ENCODE peak calls at places on chromosomes 13 and 19, in ten cellular contexts. T, W, O, I, J, R, M, D, V and A are unnamed samples.
A peak's percentile ranks its signal among the peaks of the same experiment; 100 is the strongest.

GRCh38 chr19:43773725-43774102 is 7.1 kb downstream of the KCNN4 start:
- DNase-seq in R (no peak), O (no peak), V (no peak), D (no peak), J (no peak), W (no peak), M (no peak), T (no peak), I (no peak), A (no peak)

GRCh38 chr19:1811472-1811894 is 593 bp downstream of the ATP8B3 start:
- DNase-seq in M (peak; percentile 84), D (peak; percentile 25), T (no peak), J (peak; percentile 89), W (peak; percentile 70), O (peak; percentile 58), R (peak; percentile 94), I (peak; percentile 34), V (peak; percentile 86), A (peak; percentile 29)

GRCh38 chr19:16258440-16258903 is 60.8 kb downstream of the AP1M1 start:
- DNase-seq in T (no peak), D (peak; percentile 35), I (no peak), O (no peak), M (no peak), W (peak; percentile 74), J (no peak), R (peak; percentile 87), V (peak; percentile 86), A (no peak)

GRCh38 chr13:43878897-43879322 is 630 bp downstream of the CCDC122 start:
- DNase-seq in I (peak; percentile 68), R (peak; percentile 92), V (peak; percentile 88), M (peak; percentile 59), T (peak; percentile 52), O (peak; percentile 26), W (peak; percentile 80), J (no peak), D (peak; percentile 62), A (peak; percentile 60)

GRCh38 chr19:15836595-15837398 is 21.3 kb upstream of the OR10H1 start:
- DNase-seq in J (peak; percentile 96), D (peak; percentile 99), W (peak; percentile 99), T (no peak), O (peak; percentile 91), R (peak; percentile 98), V (peak; percentile 96), I (peak; percentile 78), M (peak; percentile 92), A (peak; percentile 97)

GRCh38 chr13:40313269-40314200 is 352.9 kb downstream of the FOXO1 start:
- DNase-seq in T (no peak), I (peak; percentile 45), R (peak; percentile 58), M (no peak), W (no peak), D (no peak), V (no peak), O (no peak), J (no peak), A (peak; percentile 69)

GRCh38 chr19:14166448-14166847 is 30.1 kb upstream of the ASF1B start:
- DNase-seq in V (no peak), R (no peak), J (no peak), I (no peak), T (no peak), O (no peak), W (no peak), D (no peak), M (no peak), A (no peak)

GRCh38 chr19:12137541-12137940 is 2.6 kb downstream of the ZNF20 start:
- DNase-seq in R (no peak), I (no peak), J (no peak), D (no peak), T (peak; percentile 33), W (no peak), V (no peak), M (no peak), O (no peak), A (no peak)

GRCh38 chr13:43424386-43424785 is 362.4 kb downstream of the ENOX1 start:
- DNase-seq in I (no peak), T (no peak), D (no peak), R (no peak), J (no peak), M (no peak), V (no peak), O (no peak), W (no peak), A (no peak)

GRCh38 chr13:30713133-30713532 is 22.2 kb upstream of the ALOX5AP start:
- DNase-seq in R (peak; percentile 69), M (no peak), O (no peak), D (no peak), V (no peak), I (no peak), T (no peak), J (no peak), W (peak; percentile 35), A (no peak)

GRCh38 chr13:30711837-30712236 is 23.5 kb upstream of the ALOX5AP start:
- DNase-seq in T (no peak), W (no peak), R (no peak), I (no peak), D (no peak), M (no peak), O (no peak), J (no peak), V (no peak), A (no peak)

GRCh38 chr13:30715357-30715756 is 20.0 kb upstream of the ALOX5AP start:
- DNase-seq in J (no peak), V (no peak), R (no peak), O (no peak), D (no peak), I (no peak), M (no peak), W (no peak), T (no peak), A (no peak)

GRCh38 chr13:30715837-30716236 is 19.5 kb upstream of the ALOX5AP start:
- DNase-seq in J (no peak), D (no peak), T (no peak), R (peak; percentile 67), O (no peak), I (no peak), W (no peak), V (no peak), M (no peak), A (no peak)

GRCh38 chr13:30714629-30715028 is 20.7 kb upstream of the ALOX5AP start:
- DNase-seq in R (peak; percentile 54), D (no peak), W (no peak), T (no peak), M (no peak), J (no peak), O (no peak), I (no peak), V (no peak), A (no peak)
- H3K4me1 ChIP-seq in R (no peaks in the 10 kb centered on the region), D (no peaks in the 10 kb centered on the region), W (no peaks in the 10 kb centered on the region), T (no peaks in the 10 kb centered on the region), M (peaks cover 20% of the 10 kb centered on the region), J (no peaks in the 10 kb centered on the region), O (peaks cover 9% of the 10 kb centered on the region), I (peaks cover 14% of the 10 kb centered on the region), V (no peaks in the 10 kb centered on the region), A (no peaks in the 10 kb centered on the region)

GRCh38 chr19:44807652-44808462 is 1.0 kb upstream of the BCAM start:
- DNase-seq in D (peak; percentile 27), M (peak; percentile 45), R (no peak), W (no peak), O (no peak), J (no peak), I (peak; percentile 45), T (peak; percentile 99), V (no peak), A (peak; percentile 57)
- TF ChIP-seq CTCF in D (peak; percentile 36), M (peak; percentile 35), R (peak; percentile 37), W (peak; percentile 28), O (peak; percentile 20), J (no peak), I (peak; percentile 27), T (peak; percentile 73), V (peak; percentile 47), A (peak; percentile 52)

GRCh38 chr13:84032116-84032515 is 149.8 kb upstream of the SLITRK1 start:
- DNase-seq in V (no peak), I (peak; percentile 29), T (no peak), D (no peak), R (no peak), W (no peak), M (no peak), J (no peak), O (no peak), A (no peak)

GRCh38 chr13:84025828-84026227 is 143.6 kb upstream of the SLITRK1 start:
- DNase-seq in M (no peak), J (no peak), D (no peak), R (no peak), I (no peak), V (no peak), O (no peak), T (no peak), W (no peak), A (no peak)

DNA sequence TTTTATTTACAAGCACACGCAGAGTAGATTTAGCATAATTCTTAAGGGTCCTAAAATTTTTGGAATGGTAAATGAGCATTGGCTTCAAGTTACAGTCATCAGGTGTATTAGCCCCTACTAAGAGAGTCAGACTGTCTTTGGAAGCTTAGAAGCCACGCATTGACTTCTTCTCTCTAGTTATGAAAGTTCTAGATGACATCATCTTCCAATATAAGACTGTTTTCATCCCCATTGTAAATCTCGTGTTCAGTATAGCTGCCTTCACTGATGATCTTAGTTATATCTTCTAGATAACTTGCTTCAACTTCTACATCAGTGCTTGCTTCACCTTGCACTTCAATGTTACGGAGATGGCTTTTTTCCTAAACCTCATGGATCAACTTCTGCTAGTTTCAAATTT is 148.8 kb upstream of the SLITRK1 start:
- DNase-seq in J (no peak), M (no peak), D (no peak), I (no peak), O (no peak), W (no peak), T (no peak), V (no peak), R (no peak), A (no peak)
- H3K27me3 ChIP-seq in J (no peaks in the 10 kb centered on the region), M (no peaks in the 10 kb centered on the region), D (no peaks in the 10 kb centered on the region), I (no peaks in the 10 kb centered on the region), O (no peaks in the 10 kb centered on the region), W (no peaks in the 10 kb centered on the region), T (no peaks in the 10 kb centered on the region), V (no peaks in the 10 kb centered on the region), R (no peaks in the 10 kb centered on the region), A (no peaks in the 10 kb centered on the region)

GRCh38 chr19:19109601-19110000 is 28.7 kb downstream of the TMEM161A start:
- DNase-seq in J (no peak), O (no peak), M (no peak), T (no peak), R (no peak), D (no peak), I (no peak), W (no peak), V (no peak), A (peak; percentile 25)

GRCh38 chr19:19111138-19111835 is 27.0 kb downstream of the TMEM161A start:
- DNase-seq in R (no peak), O (no peak), I (no peak), T (no peak), J (no peak), D (no peak), M (no peak), V (no peak), W (no peak), A (no peak)

GRCh38 chr19:19113040-19113541 is 25.2 kb downstream of the TMEM161A start:
- DNase-seq in I (no peak), T (peak; percentile 84), D (no peak), V (no peak), O (no peak), M (no peak), W (no peak), J (no peak), R (no peak), A (peak; percentile 82)

GRCh38 chr19:19111967-19112580 is 26.2 kb downstream of the TMEM161A start:
- DNase-seq in J (no peak), T (no peak), D (no peak), O (no peak), I (no peak), W (no peak), R (no peak), M (no peak), V (no peak), A (no peak)

GRCh38 chr19:19110410-19111137 is 27.7 kb downstream of the TMEM161A start:
- DNase-seq in J (no peak), T (peak; percentile 69), W (no peak), M (no peak), I (no peak), O (no peak), R (no peak), D (no peak), V (no peak), A (peak; percentile 67)
- H3K4me1 ChIP-seq in J (no peaks in the 10 kb centered on the region), T (no peaks in the 10 kb centered on the region), W (peaks cover 18% of the 10 kb centered on the region), M (no peaks in the 10 kb centered on the region), I (peaks cover 12% of the 10 kb centered on the region), O (peaks cover 19% of the 10 kb centered on the region), R (peaks cover 10% of the 10 kb centered on the region), D (peaks cover 6% of the 10 kb centered on the region), V (peaks cover 16% of the 10 kb centered on the region), A (peaks cover 26% of the 10 kb centered on the region)